ENCODE peak calls at places on chromosome 2, in five cellular contexts. One of them, this sample, is unnamed.

GRCh38 chr2:199862779-199863178 is 11.8 kb upstream of the FTCDNL1 start:
- DNase-seq in GM10248: no peak
- DNase-seq in SK-N-DZ: no peak
- DNase-seq in H7: no peak
- DNase-seq in HFFc6: no peak
- DNase-seq in this sample: no peak

GRCh38 chr2:200765139-200765951 is 46.4 kb upstream of the BZW1 start:
- DNase-seq in GM10248: no peak
- DNase-seq in SK-N-DZ: no peak
- DNase-seq in HFFc6: peak; percentile 95
- DNase-seq in H7: no peak
- DNase-seq in this sample: no peak

GRCh38 chr2:80185091-80185490 is 119.5 kb downstream of the LRRTM1 start:
- DNase-seq in SK-N-DZ: no peak
- DNase-seq in H7: no peak
- DNase-seq in HFFc6: no peak
- DNase-seq in GM10248: no peak
- DNase-seq in this sample: no peak

GRCh38 chr2:29829841-29830240 is 91.5 kb downstream of the ALK start:
- DNase-seq in SK-N-DZ: no peak
- DNase-seq in HFFc6: no peak
- DNase-seq in GM10248: no peak
- DNase-seq in H7: no peak
- DNase-seq in this sample: no peak

GRCh38 chr2:3302751-3303582 is 74.7 kb downstream of the EIPR1 start:
- DNase-seq in GM10248: no peak
- DNase-seq in SK-N-DZ: peak; percentile 76
- DNase-seq in HFFc6: no peak
- DNase-seq in H7: peak; percentile 66
- DNase-seq in this sample: no peak

GRCh38 chr2:190277234-190278112 is 42.2 kb downstream of the HIBCH start:
- DNase-seq in SK-N-DZ: peak; percentile 12
- DNase-seq in HFFc6: peak; percentile 45
- DNase-seq in GM10248: no peak
- DNase-seq in H7: no peak
- DNase-seq in this sample: peak; percentile 10

GRCh38 chr2:160576054-160576499 is 82.5 kb upstream of the RBMS1 start:
- DNase-seq in H7: no peak
- DNase-seq in GM10248: no peak
- DNase-seq in SK-N-DZ: no peak
- DNase-seq in HFFc6: no peak
- DNase-seq in this sample: no peak

GRCh38 chr2:151707857-151708256 is 26.4 kb downstream of the NEB start:
- DNase-seq in H7: peak; percentile 32
- DNase-seq in HFFc6: no peak
- DNase-seq in SK-N-DZ: no peak
- DNase-seq in GM10248: no peak
- DNase-seq in this sample: no peak

GRCh38 chr2:111923271-111923670 is 24.9 kb downstream of the MERTK start:
- DNase-seq in H7: no peak
- DNase-seq in HFFc6: no peak
- DNase-seq in GM10248: no peak
- DNase-seq in SK-N-DZ: no peak
- DNase-seq in this sample: no peak

GRCh38 chr2:230902180-230902899 is 22.7 kb downstream of the GPR55 start:
- DNase-seq in SK-N-DZ: peak; percentile 74
- DNase-seq in H7: peak; percentile 86
- DNase-seq in HFFc6: peak; percentile 55
- DNase-seq in GM10248: peak; percentile 77
- DNase-seq in this sample: peak; percentile 42